ENCODE peak calls at places on chromosomes 16 and 17, in nine cellular contexts. Z is CD8-positive, alpha-beta memory T cell; M is uterus; W is naive thymus-derived CD4-positive, alpha-beta T cell; X is MM.1S; T is neuronal stem cell; H is HepG2; I is psoas muscle; R is aorta. C is an unnamed sample. For H3K4me1, the result is how much of the 10 kb centered on the place peaks cover.

GRCh38 chr16:12002447-12003006 is 26.0 kb downstream of the SNX29 start:
- DNase-seq in Z (no peak), M (peak), W (no peak), X (no peak), T (no peak), H (no peak), I (no peak), R (no peak), C (peak)

GRCh38 chr16:53207810-53208752 is 153.3 kb downstream of the CHD9 start:
- DNase-seq in Z (peak), M (peak), W (peak), X (no peak), T (peak), H (peak), I (no peak), R (no peak), C (peak)

GRCh38 chr16:69799601-69800000 is 37.5 kb downstream of the WWP2 start:
- DNase-seq in Z (no peak), M (no peak), W (no peak), X (no peak), T (no peak), H (no peak), I (no peak), R (no peak), C (no peak)

GRCh38 chr16:67663151-67663876 is 2.6 kb downstream of the PARD6A start:
- DNase-seq in Z (no peak), M (no peak), W (no peak), X (no peak), T (no peak), H (no peak), I (no peak), R (peak), C (peak)

GRCh38 chr17:67258836-67259468 is 14.0 kb upstream of the HELZ start:
- DNase-seq in Z (no peak), M (no peak), W (no peak), X (no peak), T (no peak), H (no peak), I (no peak), R (no peak), C (no peak)

GRCh38 chr16:13873835-13874438 is 46.0 kb upstream of the ERCC4 start:
- DNase-seq in Z (no peak), M (no peak), W (no peak), X (no peak), T (peak), H (peak), I (no peak), R (no peak), C (peak)

GRCh38 chr17:44112284-44113280 is 10.9 kb downstream of the HDAC5 start:
- DNase-seq in Z (no peak), M (no peak), W (no peak), X (no peak), T (no peak), H (peak), I (peak), R (peak), C (peak)

GRCh38 chr16:997440-998051 is 16.0 kb downstream of the SOX8 start:
- DNase-seq in Z (peak), M (peak), W (peak), X (no peak), T (no peak), H (no peak), I (no peak), R (no peak), C (peak)

GRCh38 chr16:46790599-46791270 is 40.2 kb downstream of the C16orf87 start:
- DNase-seq in Z (no peak), M (no peak), W (no peak), X (no peak), T (no peak), H (peak), I (no peak), R (no peak), C (no peak)

GRCh38 chr16:86019446-86020047 is 120.6 kb downstream of the IRF8 start:
- DNase-seq in Z (no peak), M (no peak), W (no peak), X (no peak), T (no peak), H (no peak), I (no peak), R (peak), C (no peak)

GRCh38 chr17:80454557-80455327 is 21.7 kb downstream of the NPTX1 start:
- DNase-seq in Z (peak), M (peak), W (peak), X (peak), T (peak), H (peak), I (peak), R (peak), C (peak)

GRCh38 chr16:69404275-69404805 is 18.5 kb upstream of the TERF2 start:
- DNase-seq in Z (no peak), M (peak), W (no peak), X (no peak), T (no peak), H (peak), I (no peak), R (no peak), C (peak)

GRCh38 chr17:80706454-80706853 is 161.8 kb downstream of the RPTOR start:
- DNase-seq in Z (no peak), M (no peak), W (no peak), X (no peak), T (no peak), H (peak), I (no peak), R (no peak), C (no peak)

GRCh38 chr16:87948119-87948545 is 3.1 kb upstream of the BANP start:
- DNase-seq in Z (no peak), M (no peak), W (no peak), X (no peak), T (no peak), H (peak), I (no peak), R (peak), C (no peak)

GRCh38 chr16:68126395-68126794 is 41.2 kb downstream of the NFATC3 start:
- DNase-seq in Z (no peak), M (no peak), W (no peak), X (peak), T (no peak), H (no peak), I (no peak), R (no peak), C (no peak)

GRCh38 chr17:41974658-41975057 is 8.1 kb downstream of the CNP start:
- DNase-seq in Z (no peak), M (no peak), W (no peak), X (no peak), T (no peak), H (no peak), I (no peak), R (peak), C (no peak)

GRCh38 chr17:41973457-41973856 is 6.9 kb downstream of the CNP start:
- DNase-seq in Z (no peak), M (no peak), W (no peak), X (no peak), T (no peak), H (no peak), I (peak), R (peak), C (no peak)

GRCh38 chr17:41975099-41976083 is 8.8 kb downstream of the CNP start:
- DNase-seq in Z (no peak), M (no peak), W (no peak), X (no peak), T (no peak), H (no peak), I (no peak), R (peak), C (no peak)

GRCh38 chr17:41972571-41973411 is 6.2 kb downstream of the CNP start:
- DNase-seq in Z (no peak), M (no peak), W (no peak), X (no peak), T (no peak), H (no peak), I (peak), R (peak), C (peak)

DNA sequence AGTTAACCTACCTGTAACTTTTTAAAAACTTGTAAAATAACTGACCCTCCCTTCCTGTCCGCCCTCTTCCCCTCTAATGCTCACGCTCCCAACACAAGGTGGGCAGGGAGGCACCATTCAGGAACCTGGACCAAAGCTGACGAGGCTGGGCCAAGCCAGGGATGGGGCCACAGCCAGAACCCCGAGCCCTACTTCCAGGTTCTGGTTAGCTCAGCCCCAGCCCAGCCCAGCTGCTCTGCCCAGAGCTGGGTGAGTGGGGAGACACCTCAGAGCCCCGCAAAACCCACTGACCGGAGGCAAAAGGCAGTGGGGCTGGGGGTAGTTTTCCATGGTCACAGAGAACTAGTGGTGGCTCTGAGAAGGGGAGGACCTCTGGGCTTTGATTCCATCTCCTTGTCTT is 7.4 kb downstream of the CNP start:
- DNase-seq in Z (no peak), M (no peak), W (no peak), X (no peak), T (no peak), H (no peak), I (no peak), R (peak), C (no peak)
- H3K4me1 ChIP-seq in Z (under half), M (under half), W (under half), X (under half), T (under half), H (under half), I (under half), R (under half), C (under half)

GRCh38 chr17:14749269-14749668 is 448.4 kb downstream of the HS3ST3B1 start:
- DNase-seq in Z (no peak), M (no peak), W (no peak), X (no peak), T (no peak), H (no peak), I (no peak), R (no peak), C (no peak)

GRCh38 chr17:14746784-14747575 is 446.1 kb downstream of the HS3ST3B1 start:
- DNase-seq in Z (no peak), M (no peak), W (no peak), X (no peak), T (no peak), H (no peak), I (no peak), R (no peak), C (no peak)

GRCh38 chr17:14745541-14745940 is 444.7 kb downstream of the HS3ST3B1 start:
- DNase-seq in Z (no peak), M (no peak), W (no peak), X (no peak), T (no peak), H (no peak), I (no peak), R (no peak), C (no peak)

GRCh38 chr17:14747576-14747940 is 446.7 kb downstream of the HS3ST3B1 start:
- DNase-seq in Z (no peak), M (no peak), W (no peak), X (no peak), T (no peak), H (no peak), I (no peak), R (no peak), C (no peak)

GRCh38 chr17:14748036-14748715 is 447.3 kb downstream of the HS3ST3B1 start:
- DNase-seq in Z (no peak), M (no peak), W (no peak), X (no peak), T (no peak), H (no peak), I (no peak), R (no peak), C (peak)
- H3K27ac ChIP-seq in Z (no peak), M (no peak), W (no peak), X (no peak), T (no peak), H (no peak), I (no peak), R (no peak), C (no peak)

GRCh38 chr17:50817142-50817751 is 18.1 kb upstream of the WFIKKN2 start:
- DNase-seq in Z (peak), M (no peak), W (peak), X (peak), T (no peak), H (no peak), I (peak), R (peak), C (no peak)

GRCh38 chr17:50815400-50815799 is 20.0 kb upstream of the WFIKKN2 start:
- DNase-seq in Z (no peak), M (no peak), W (no peak), X (no peak), T (no peak), H (no peak), I (no peak), R (no peak), C (no peak)

GRCh38 chr17:50817838-50818237 is 17.5 kb upstream of the WFIKKN2 start:
- DNase-seq in Z (no peak), M (no peak), W (no peak), X (no peak), T (no peak), H (no peak), I (no peak), R (no peak), C (no peak)

GRCh38 chr17:50820651-50821050 is 14.7 kb upstream of the WFIKKN2 start:
- DNase-seq in Z (no peak), M (no peak), W (no peak), X (no peak), T (no peak), H (no peak), I (no peak), R (no peak), C (no peak)

DNA sequence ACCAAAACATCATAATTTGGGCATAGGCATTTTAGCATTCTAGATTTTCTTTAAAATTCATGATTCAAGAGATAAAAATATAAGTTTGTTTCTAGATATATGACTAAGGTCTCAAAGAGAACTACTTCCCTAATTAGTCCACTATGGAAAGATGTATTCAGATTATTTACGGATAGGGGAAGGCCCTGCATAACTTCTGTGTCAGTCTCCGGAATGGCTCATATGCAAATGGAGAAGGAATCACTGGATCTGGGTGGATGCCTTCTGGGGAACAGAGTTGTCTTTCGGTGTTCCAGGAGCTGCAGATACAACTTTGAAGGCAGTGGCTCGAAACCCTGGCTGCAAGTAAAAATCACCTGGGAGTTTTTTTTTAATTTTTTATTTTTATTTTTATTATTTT is 17.1 kb upstream of the WFIKKN2 start:
- DNase-seq in Z (no peak), M (no peak), W (no peak), X (no peak), T (no peak), H (no peak), I (no peak), R (no peak), C (no peak)
- H3K4me3 ChIP-seq in Z (no peak), M (no peak), W (no peak), X (no peak), T (no peak), H (no peak), I (no peak), R (no peak), C (no peak)

GRCh38 chr17:76072149-76072858 is at the start of gene SRP68:
- DNase-seq in Z (peak), M (peak), W (peak), X (peak), T (peak), H (peak), I (peak), R (peak), C (peak)
- H3K4me1 ChIP-seq in Z (under half), M (under half), W (under half), X (under half), T (under half), H (under half), I (under half), R (under half), C (under half)

GRCh38 chr17:57468932-57469775 is 212.8 kb downstream of the MSI2 start:
- DNase-seq in Z (no peak), M (no peak), W (no peak), X (no peak), T (no peak), H (peak), I (no peak), R (no peak), C (no peak)
- H3K27ac ChIP-seq in Z (no peak), M (no peak), W (no peak), X (no peak), T (no peak), H (peak), I (no peak), R (no peak), C (no peak)

GRCh38 chr17:28942925-28943324 is 8.4 kb downstream of the PHF12 start:
- DNase-seq in Z (no peak), M (no peak), W (no peak), X (no peak), T (no peak), H (no peak), I (no peak), R (no peak), C (no peak)

GRCh38 chr17:28938552-28938951 is 12.8 kb downstream of the PHF12 start:
- DNase-seq in Z (no peak), M (no peak), W (no peak), X (no peak), T (no peak), H (no peak), I (peak), R (no peak), C (no peak)

GRCh38 chr17:28941251-28941650 is 10.1 kb downstream of the PHF12 start:
- DNase-seq in Z (no peak), M (no peak), W (no peak), X (no peak), T (no peak), H (no peak), I (no peak), R (no peak), C (no peak)

GRCh38 chr17:28940142-28940541 is 11.2 kb downstream of the PHF12 start:
- DNase-seq in Z (no peak), M (no peak), W (no peak), X (no peak), T (no peak), H (no peak), I (no peak), R (no peak), C (no peak)

GRCh38 chr17:28940675-28941074 is 10.6 kb downstream of the PHF12 start:
- DNase-seq in Z (no peak), M (no peak), W (no peak), X (no peak), T (no peak), H (no peak), I (peak), R (no peak), C (no peak)
- H3K4me3 ChIP-seq in Z (no peak), M (no peak), W (no peak), X (no peak), T (no peak), H (no peak), I (no peak), R (no peak), C (no peak)

GRCh38 chr17:48530208-48530886 is 464 bp downstream of the HOXB1 start:
- DNase-seq in Z (no peak), M (no peak), W (no peak), X (no peak), T (no peak), H (no peak), I (no peak), R (no peak), C (no peak)
- H3K4me1 ChIP-seq in Z (under half), M (under half), W (under half), X (under half), T (under half), H (under half), I (under half), R (under half), C (under half)